ENCODE peak calls at places on chromosomes 1 and 21, in ten cellular contexts. One of them, this sample, is unnamed.

GRCh38 chr1:147502760-147503159 is 38.5 kb upstream of the BCL9 start:
- DNase-seq in endodermal cell: no peak
- DNase-seq in fibroblast of pulmonary artery: no peak
- DNase-seq in spleen: no peak
- DNase-seq in sigmoid colon: no peak
- DNase-seq in K562: no peak
- DNase-seq in body of pancreas: no peak
- DNase-seq in AG04450: no peak
- DNase-seq in Peyer's patch: no peak
- DNase-seq in GM20000: no peak
- DNase-seq in this sample: no peak

GRCh38 chr1:25797939-25798338 is 2.1 kb upstream of the SELENON start:
- DNase-seq in endodermal cell: peak
- DNase-seq in fibroblast of pulmonary artery: peak
- DNase-seq in spleen: no peak
- DNase-seq in sigmoid colon: no peak
- DNase-seq in K562: peak
- DNase-seq in body of pancreas: peak
- DNase-seq in AG04450: no peak
- DNase-seq in Peyer's patch: peak
- DNase-seq in GM20000: no peak
- DNase-seq in this sample: peak

GRCh38 chr1:27345272-27345671 is 3.5 kb downstream of the SYTL1 start:
- DNase-seq in endodermal cell: peak
- DNase-seq in fibroblast of pulmonary artery: no peak
- DNase-seq in spleen: no peak
- DNase-seq in sigmoid colon: no peak
- DNase-seq in K562: no peak
- DNase-seq in body of pancreas: no peak
- DNase-seq in AG04450: no peak
- DNase-seq in Peyer's patch: no peak
- DNase-seq in GM20000: no peak
- DNase-seq in this sample: no peak

GRCh38 chr1:94522304-94522703 is 19.3 kb downstream of the F3 start:
- DNase-seq in endodermal cell: no peak
- DNase-seq in fibroblast of pulmonary artery: peak
- DNase-seq in spleen: no peak
- DNase-seq in sigmoid colon: no peak
- DNase-seq in K562: no peak
- DNase-seq in body of pancreas: no peak
- DNase-seq in AG04450: no peak
- DNase-seq in Peyer's patch: no peak
- DNase-seq in GM20000: no peak
- DNase-seq in this sample: no peak

GRCh38 chr1:206680279-206680678 is 4.4 kb upstream of the MAPKAPK2 start:
- DNase-seq in endodermal cell: no peak
- DNase-seq in fibroblast of pulmonary artery: no peak
- DNase-seq in spleen: no peak
- DNase-seq in sigmoid colon: peak
- DNase-seq in K562: no peak
- DNase-seq in body of pancreas: no peak
- DNase-seq in AG04450: no peak
- DNase-seq in Peyer's patch: no peak
- DNase-seq in GM20000: no peak
- DNase-seq in this sample: no peak

GRCh38 chr1:53586765-53587164 is 127.6 kb downstream of the DMRTB1 start:
- DNase-seq in endodermal cell: peak
- DNase-seq in fibroblast of pulmonary artery: no peak
- DNase-seq in spleen: peak
- DNase-seq in sigmoid colon: peak
- DNase-seq in K562: no peak
- DNase-seq in body of pancreas: no peak
- DNase-seq in AG04450: no peak
- DNase-seq in Peyer's patch: no peak
- DNase-seq in GM20000: no peak
- DNase-seq in this sample: no peak

GRCh38 chr1:26391450-26391849 is 18.9 kb upstream of the ZNF683 start:
- DNase-seq in endodermal cell: peak
- DNase-seq in fibroblast of pulmonary artery: peak
- DNase-seq in spleen: peak
- DNase-seq in sigmoid colon: no peak
- DNase-seq in K562: peak
- DNase-seq in body of pancreas: no peak
- DNase-seq in AG04450: no peak
- DNase-seq in Peyer's patch: peak
- DNase-seq in GM20000: peak
- DNase-seq in this sample: peak

GRCh38 chr1:191343816-191344215 is 814.4 kb upstream of the RGS18 start:
- DNase-seq in endodermal cell: no peak
- DNase-seq in fibroblast of pulmonary artery: peak
- DNase-seq in spleen: no peak
- DNase-seq in sigmoid colon: no peak
- DNase-seq in K562: no peak
- DNase-seq in body of pancreas: no peak
- DNase-seq in AG04450: peak
- DNase-seq in Peyer's patch: no peak
- DNase-seq in GM20000: no peak
- DNase-seq in this sample: no peak

GRCh38 chr1:218553197-218553596 is 208.1 kb downstream of the TGFB2 start:
- DNase-seq in endodermal cell: peak
- DNase-seq in fibroblast of pulmonary artery: no peak
- DNase-seq in spleen: no peak
- DNase-seq in sigmoid colon: no peak
- DNase-seq in K562: peak
- DNase-seq in body of pancreas: no peak
- DNase-seq in AG04450: no peak
- DNase-seq in Peyer's patch: no peak
- DNase-seq in GM20000: no peak
- DNase-seq in this sample: no peak

GRCh38 chr1:175129997-175130648 is 62.5 kb downstream of the KIAA0040 start:
- DNase-seq in endodermal cell: peak
- DNase-seq in fibroblast of pulmonary artery: peak
- DNase-seq in spleen: no peak
- DNase-seq in sigmoid colon: no peak
- DNase-seq in K562: peak
- DNase-seq in body of pancreas: no peak
- DNase-seq in AG04450: no peak
- DNase-seq in Peyer's patch: no peak
- DNase-seq in GM20000: no peak
- DNase-seq in this sample: no peak

GRCh38 chr1:68093737-68094136 is 43.3 kb upstream of the DIRAS3 start:
- DNase-seq in endodermal cell: no peak
- DNase-seq in fibroblast of pulmonary artery: no peak
- DNase-seq in spleen: no peak
- DNase-seq in sigmoid colon: no peak
- DNase-seq in K562: no peak
- DNase-seq in body of pancreas: no peak
- DNase-seq in AG04450: no peak
- DNase-seq in Peyer's patch: no peak
- DNase-seq in GM20000: no peak
- DNase-seq in this sample: no peak

GRCh38 chr1:237205400-237206064 is 163.5 kb downstream of the RYR2 start:
- DNase-seq in endodermal cell: no peak
- DNase-seq in fibroblast of pulmonary artery: peak
- DNase-seq in spleen: no peak
- DNase-seq in sigmoid colon: peak
- DNase-seq in K562: no peak
- DNase-seq in body of pancreas: peak
- DNase-seq in AG04450: no peak
- DNase-seq in Peyer's patch: no peak
- DNase-seq in GM20000: no peak
- DNase-seq in this sample: no peak

GRCh38 chr21:33296156-33296555 is 28.6 kb upstream of the IFNAR1 start:
- DNase-seq in endodermal cell: no peak
- DNase-seq in fibroblast of pulmonary artery: no peak
- DNase-seq in spleen: peak
- DNase-seq in sigmoid colon: no peak
- DNase-seq in K562: no peak
- DNase-seq in body of pancreas: no peak
- DNase-seq in AG04450: no peak
- DNase-seq in Peyer's patch: peak
- DNase-seq in GM20000: no peak
- DNase-seq in this sample: no peak

GRCh38 chr1:10754571-10755329 is 41.7 kb downstream of the CASZ1 start:
- DNase-seq in endodermal cell: no peak
- DNase-seq in fibroblast of pulmonary artery: no peak
- DNase-seq in spleen: no peak
- DNase-seq in sigmoid colon: no peak
- DNase-seq in K562: no peak
- DNase-seq in body of pancreas: no peak
- DNase-seq in AG04450: no peak
- DNase-seq in Peyer's patch: no peak
- DNase-seq in GM20000: no peak
- DNase-seq in this sample: no peak

GRCh38 chr1:98102369-98103030 is 181.7 kb upstream of the DPYD start:
- DNase-seq in endodermal cell: no peak
- DNase-seq in fibroblast of pulmonary artery: peak
- DNase-seq in spleen: no peak
- DNase-seq in sigmoid colon: no peak
- DNase-seq in K562: no peak
- DNase-seq in body of pancreas: no peak
- DNase-seq in AG04450: no peak
- DNase-seq in Peyer's patch: no peak
- DNase-seq in GM20000: no peak
- DNase-seq in this sample: no peak

GRCh38 chr1:18385239-18385790 is 95.4 kb upstream of the KLHDC7A start:
- DNase-seq in endodermal cell: peak
- DNase-seq in fibroblast of pulmonary artery: no peak
- DNase-seq in spleen: no peak
- DNase-seq in sigmoid colon: no peak
- DNase-seq in K562: no peak
- DNase-seq in body of pancreas: no peak
- DNase-seq in AG04450: no peak
- DNase-seq in Peyer's patch: no peak
- DNase-seq in GM20000: no peak
- DNase-seq in this sample: peak

GRCh38 chr1:220809187-220809550 is 22.5 kb downstream of the MTARC1 start:
- DNase-seq in endodermal cell: peak
- DNase-seq in fibroblast of pulmonary artery: no peak
- DNase-seq in spleen: no peak
- DNase-seq in sigmoid colon: no peak
- DNase-seq in K562: no peak
- DNase-seq in body of pancreas: no peak
- DNase-seq in AG04450: no peak
- DNase-seq in Peyer's patch: no peak
- DNase-seq in GM20000: no peak
- DNase-seq in this sample: no peak

GRCh38 chr1:24357011-24357410 is 37.9 kb downstream of the GRHL3 start:
- DNase-seq in endodermal cell: no peak
- DNase-seq in fibroblast of pulmonary artery: no peak
- DNase-seq in spleen: no peak
- DNase-seq in sigmoid colon: no peak
- DNase-seq in K562: no peak
- DNase-seq in body of pancreas: no peak
- DNase-seq in AG04450: no peak
- DNase-seq in Peyer's patch: no peak
- DNase-seq in GM20000: no peak
- DNase-seq in this sample: no peak

GRCh38 chr1:24353292-24353891 is 34.2 kb downstream of the GRHL3 start:
- DNase-seq in endodermal cell: no peak
- DNase-seq in fibroblast of pulmonary artery: no peak
- DNase-seq in spleen: no peak
- DNase-seq in sigmoid colon: no peak
- DNase-seq in K562: no peak
- DNase-seq in body of pancreas: no peak
- DNase-seq in AG04450: no peak
- DNase-seq in Peyer's patch: no peak
- DNase-seq in GM20000: no peak
- DNase-seq in this sample: no peak

GRCh38 chr1:24351247-24351646 is 32.1 kb downstream of the GRHL3 start:
- DNase-seq in endodermal cell: no peak
- DNase-seq in fibroblast of pulmonary artery: no peak
- DNase-seq in spleen: no peak
- DNase-seq in sigmoid colon: no peak
- DNase-seq in K562: no peak
- DNase-seq in body of pancreas: no peak
- DNase-seq in AG04450: no peak
- DNase-seq in Peyer's patch: no peak
- DNase-seq in GM20000: peak
- DNase-seq in this sample: peak

GRCh38 chr1:24351918-24352637 is 32.9 kb downstream of the GRHL3 start:
- DNase-seq in endodermal cell: no peak
- DNase-seq in fibroblast of pulmonary artery: peak
- DNase-seq in spleen: no peak
- DNase-seq in sigmoid colon: no peak
- DNase-seq in K562: no peak
- DNase-seq in body of pancreas: no peak
- DNase-seq in AG04450: no peak
- DNase-seq in Peyer's patch: no peak
- DNase-seq in GM20000: peak
- DNase-seq in this sample: peak

GRCh38 chr1:24355466-24355865 is 36.3 kb downstream of the GRHL3 start:
- DNase-seq in endodermal cell: no peak
- DNase-seq in fibroblast of pulmonary artery: no peak
- DNase-seq in spleen: no peak
- DNase-seq in sigmoid colon: no peak
- DNase-seq in K562: no peak
- DNase-seq in body of pancreas: no peak
- DNase-seq in AG04450: no peak
- DNase-seq in Peyer's patch: no peak
- DNase-seq in GM20000: no peak
- DNase-seq in this sample: no peak
- TF ChIP-seq CTCF in endodermal cell: no peak
- TF ChIP-seq CTCF in fibroblast of pulmonary artery: no peak
- TF ChIP-seq CTCF in spleen: no peak
- TF ChIP-seq CTCF in sigmoid colon: no peak
- TF ChIP-seq CTCF in K562: no peak
- TF ChIP-seq CTCF in body of pancreas: no peak
- TF ChIP-seq CTCF in AG04450: no peak
- TF ChIP-seq CTCF in Peyer's patch: no peak
- TF ChIP-seq CTCF in GM20000: no peak
- TF ChIP-seq CTCF in this sample: no peak

GRCh38 chr1:64663654-64664053 is 81.2 kb upstream of the RAVER2 start:
- DNase-seq in endodermal cell: peak
- DNase-seq in fibroblast of pulmonary artery: no peak
- DNase-seq in spleen: no peak
- DNase-seq in sigmoid colon: no peak
- DNase-seq in K562: peak
- DNase-seq in body of pancreas: no peak
- DNase-seq in AG04450: no peak
- DNase-seq in Peyer's patch: no peak
- DNase-seq in GM20000: peak
- DNase-seq in this sample: peak
- TF ChIP-seq CTCF in endodermal cell: peak
- TF ChIP-seq CTCF in fibroblast of pulmonary artery: peak
- TF ChIP-seq CTCF in spleen: no peak
- TF ChIP-seq CTCF in sigmoid colon: no peak
- TF ChIP-seq CTCF in K562: peak
- TF ChIP-seq CTCF in body of pancreas: no peak
- TF ChIP-seq CTCF in AG04450: peak
- TF ChIP-seq CTCF in Peyer's patch: no peak
- TF ChIP-seq CTCF in GM20000: no peak
- TF ChIP-seq CTCF in this sample: peak

GRCh38 chr1:234912541-234913312 is 215.9 kb downstream of the TOMM20 start:
- DNase-seq in endodermal cell: peak
- DNase-seq in fibroblast of pulmonary artery: no peak
- DNase-seq in spleen: no peak
- DNase-seq in sigmoid colon: peak
- DNase-seq in K562: no peak
- DNase-seq in body of pancreas: no peak
- DNase-seq in AG04450: no peak
- DNase-seq in Peyer's patch: no peak
- DNase-seq in GM20000: no peak
- DNase-seq in this sample: no peak
- TF ChIP-seq CTCF in endodermal cell: peak
- TF ChIP-seq CTCF in fibroblast of pulmonary artery: no peak
- TF ChIP-seq CTCF in spleen: no peak
- TF ChIP-seq CTCF in sigmoid colon: no peak
- TF ChIP-seq CTCF in K562: peak
- TF ChIP-seq CTCF in body of pancreas: no peak
- TF ChIP-seq CTCF in AG04450: no peak
- TF ChIP-seq CTCF in Peyer's patch: no peak
- TF ChIP-seq CTCF in GM20000: no peak
- TF ChIP-seq CTCF in this sample: no peak

GRCh38 chr1:153827168-153827964 is 52.2 kb downstream of the SLC27A3 start:
- DNase-seq in endodermal cell: no peak
- DNase-seq in fibroblast of pulmonary artery: no peak
- DNase-seq in spleen: no peak
- DNase-seq in sigmoid colon: no peak
- DNase-seq in K562: no peak
- DNase-seq in body of pancreas: no peak
- DNase-seq in AG04450: no peak
- DNase-seq in Peyer's patch: no peak
- DNase-seq in GM20000: no peak
- DNase-seq in this sample: no peak
- TF ChIP-seq CTCF in endodermal cell: peak
- TF ChIP-seq CTCF in fibroblast of pulmonary artery: no peak
- TF ChIP-seq CTCF in spleen: no peak
- TF ChIP-seq CTCF in sigmoid colon: no peak
- TF ChIP-seq CTCF in K562: no peak
- TF ChIP-seq CTCF in body of pancreas: no peak
- TF ChIP-seq CTCF in AG04450: no peak
- TF ChIP-seq CTCF in Peyer's patch: no peak
- TF ChIP-seq CTCF in GM20000: no peak
- TF ChIP-seq CTCF in this sample: no peak

This sample was measured in activated CD8-positive, alpha-beta T cell treated with anti-CD3 and anti-CD28 coated beads for 36 hours.